ENCODE peak calls at places on chromosome 16, in ten cellular contexts. One of them, this sample, is unnamed.

GRCh38 chr16:22428654-22429053 is 54.2 kb upstream of the CDR2 start:
- DNase-seq in NAMALWA: no peak
- DNase-seq in effector memory CD4-positive, alpha-beta T cell: no peak
- DNase-seq in NT2/D1: no peak
- DNase-seq in activated T-helper 1 cell treated with Interleukin-2 at 50 U/mL for 16 hours: no peak
- DNase-seq in lung: no peak
- DNase-seq in GOT3: no peak
- DNase-seq in HCEC 1CT: no peak
- DNase-seq in hypothalamus: no peak
- DNase-seq in HTR-8/SVneo: no peak
- DNase-seq in this sample: no peak

GRCh38 chr16:4882261-4882632 is 35.0 kb downstream of the UBN1 start:
- DNase-seq in NAMALWA: no peak
- DNase-seq in effector memory CD4-positive, alpha-beta T cell: no peak
- DNase-seq in NT2/D1: no peak
- DNase-seq in activated T-helper 1 cell treated with Interleukin-2 at 50 U/mL for 16 hours: no peak
- DNase-seq in lung: no peak
- DNase-seq in GOT3: no peak
- DNase-seq in HCEC 1CT: no peak
- DNase-seq in hypothalamus: no peak
- DNase-seq in HTR-8/SVneo: no peak
- DNase-seq in this sample: peak

GRCh38 chr16:88451586-88452484 is 1.2 kb upstream of the ZFPM1 start:
- DNase-seq in NAMALWA: no peak
- DNase-seq in effector memory CD4-positive, alpha-beta T cell: no peak
- DNase-seq in NT2/D1: no peak
- DNase-seq in activated T-helper 1 cell treated with Interleukin-2 at 50 U/mL for 16 hours: no peak
- DNase-seq in lung: no peak
- DNase-seq in GOT3: no peak
- DNase-seq in HCEC 1CT: no peak
- DNase-seq in hypothalamus: no peak
- DNase-seq in HTR-8/SVneo: no peak
- DNase-seq in this sample: no peak

GRCh38 chr16:844638-845348 is 44.3 kb upstream of the GNG13 start:
- DNase-seq in NAMALWA: no peak
- DNase-seq in effector memory CD4-positive, alpha-beta T cell: no peak
- DNase-seq in NT2/D1: no peak
- DNase-seq in activated T-helper 1 cell treated with Interleukin-2 at 50 U/mL for 16 hours: no peak
- DNase-seq in lung: no peak
- DNase-seq in GOT3: no peak
- DNase-seq in HCEC 1CT: no peak
- DNase-seq in hypothalamus: no peak
- DNase-seq in HTR-8/SVneo: no peak
- DNase-seq in this sample: no peak

GRCh38 chr16:86680137-86680536 is 101.8 kb downstream of the FOXL1 start:
- DNase-seq in NAMALWA: no peak
- DNase-seq in effector memory CD4-positive, alpha-beta T cell: no peak
- DNase-seq in NT2/D1: no peak
- DNase-seq in activated T-helper 1 cell treated with Interleukin-2 at 50 U/mL for 16 hours: no peak
- DNase-seq in lung: no peak
- DNase-seq in GOT3: no peak
- DNase-seq in HCEC 1CT: peak
- DNase-seq in hypothalamus: no peak
- DNase-seq in HTR-8/SVneo: peak
- DNase-seq in this sample: peak

GRCh38 chr16:591892-592517 is 2.1 kb downstream of the RAB40C start:
- DNase-seq in NAMALWA: no peak
- DNase-seq in effector memory CD4-positive, alpha-beta T cell: no peak
- DNase-seq in NT2/D1: no peak
- DNase-seq in activated T-helper 1 cell treated with Interleukin-2 at 50 U/mL for 16 hours: no peak
- DNase-seq in lung: no peak
- DNase-seq in GOT3: no peak
- DNase-seq in HCEC 1CT: no peak
- DNase-seq in hypothalamus: no peak
- DNase-seq in HTR-8/SVneo: no peak
- DNase-seq in this sample: no peak

GRCh38 chr16:29784901-29785500 is 5.5 kb upstream of the KIF22 start:
- DNase-seq in NAMALWA: no peak
- DNase-seq in effector memory CD4-positive, alpha-beta T cell: peak
- DNase-seq in NT2/D1: peak
- DNase-seq in activated T-helper 1 cell treated with Interleukin-2 at 50 U/mL for 16 hours: peak
- DNase-seq in lung: peak
- DNase-seq in GOT3: peak
- DNase-seq in HCEC 1CT: peak
- DNase-seq in hypothalamus: peak
- DNase-seq in HTR-8/SVneo: no peak
- DNase-seq in this sample: no peak

GRCh38 chr16:80327740-80328139 is 213.1 kb upstream of the DYNLRB2 start:
- DNase-seq in NAMALWA: no peak
- DNase-seq in effector memory CD4-positive, alpha-beta T cell: no peak
- DNase-seq in NT2/D1: no peak
- DNase-seq in activated T-helper 1 cell treated with Interleukin-2 at 50 U/mL for 16 hours: no peak
- DNase-seq in lung: no peak
- DNase-seq in GOT3: no peak
- DNase-seq in HCEC 1CT: no peak
- DNase-seq in hypothalamus: no peak
- DNase-seq in HTR-8/SVneo: no peak
- DNase-seq in this sample: no peak

This sample was measured in T1000.